ENCODE peak calls at places on chromosomes 5 and 9, in four cellular contexts. G is iris pigment epithelial cell; C is BJ; O is activated naive CD4-positive, alpha-beta T cell. S is an unnamed sample.

GRCh38 chr9:86563350-86563749 is 209.1 kb upstream of the TUT7 start:
- DNase-seq in G (peak; percentile 53), C (peak; percentile 51), O (no peak), S (no peak)

GRCh38 chr5:173638126-173638525 is 21.7 kb upstream of the BOD1 start:
- DNase-seq in O (no peak), C (no peak), G (no peak), S (no peak)

GRCh38 chr9:134737842-134738580 is 96.4 kb downstream of the COL5A1 start:
- DNase-seq in G (no peak), O (no peak), C (no peak), S (no peak)

GRCh38 chr5:168658394-168658793 is 79.2 kb upstream of the PANK3 start:
- DNase-seq in G (no peak), O (no peak), C (no peak), S (peak; percentile 64)

GRCh38 chr5:10352404-10353240 is 873 bp upstream of the MARCHF6 start:
- DNase-seq in C (no peak), G (peak; percentile 65), O (no peak), S (peak; percentile 38)

GRCh38 chr5:156764149-156764548 is 85.9 kb upstream of the PPP1R2B start:
- DNase-seq in G (no peak), C (no peak), O (no peak), S (no peak)

GRCh38 chr9:104286187-104286586 is 192.1 kb downstream of the SMC2 start:
- DNase-seq in C (no peak), O (no peak), G (no peak), S (no peak)

GRCh38 chr9:77440057-77440456 is 208.1 kb downstream of the GNA14 start:
- DNase-seq in G (peak; percentile 26), C (peak; percentile 42), O (no peak), S (peak; percentile 81)

GRCh38 chr5:671459-672328 is 21.5 kb downstream of the TPPP start:
- DNase-seq in G (peak; percentile 44), C (no peak), O (peak; percentile 33), S (peak; percentile 92)

GRCh38 chr5:81245871-81246235 is 12.7 kb downstream of the CKMT2 start:
- DNase-seq in O (no peak), G (no peak), C (no peak), S (no peak)

GRCh38 chr9:99466104-99466503 is 244.0 kb downstream of the SEC61B start:
- DNase-seq in C (no peak), O (no peak), G (no peak), S (peak; percentile 49)

GRCh38 chr9:133727277-133727875 is 10.8 kb downstream of the SARDH start:
- DNase-seq in C (no peak), O (no peak), G (no peak), S (peak; percentile 46)

GRCh38 chr9:32741706-32742105 is 41.6 kb upstream of the TMEM215 start:
- DNase-seq in C (no peak), G (peak; percentile 8), O (no peak), S (no peak)

GRCh38 chr5:157108961-157109360 is at the start of gene HAVCR2:
- DNase-seq in O (peak; percentile 2), C (no peak), G (no peak), S (no peak)

GRCh38 chr9:130837002-130837511 is 2.0 kb downstream of the ABL1 start:
- DNase-seq in O (no peak), G (no peak), C (no peak), S (peak; percentile 38)

GRCh38 chr9:31185831-31186230 is 1198.6 kb upstream of the ACO1 start:
- DNase-seq in G (peak; percentile 45), O (no peak), C (no peak), S (no peak)

GRCh38 chr9:87504938-87505337 is 7.3 kb downstream of the DAPK1 start:
- DNase-seq in C (no peak), O (no peak), G (no peak), S (no peak)

GRCh38 chr9:91422832-91423711 is 560 bp downstream of the NFIL3 start:
- DNase-seq in O (peak; percentile 10), C (peak; percentile 65), G (peak; percentile 84), S (no peak)

GRCh38 chr9:28394774-28395173 is 821.5 kb upstream of the C9orf72 start:
- DNase-seq in G (no peak), C (no peak), O (no peak), S (peak; percentile 18)

GRCh38 chr9:32424616-32425015 is 40.2 kb downstream of the ACO1 start:
- DNase-seq in O (no peak), C (no peak), G (peak; percentile 55), S (no peak)

GRCh38 chr5:114447084-114447773 is 85.4 kb downstream of the KCNN2 start:
- DNase-seq in O (no peak), G (peak; percentile 13), C (no peak), S (no peak)

S was measured in SK-N-SH.